ENCODE peak calls at places on chromosome 14, in six cellular contexts. B is gastrocnemius medialis, V is aorta, N is IMR-90, F is GM23248, J is psoas muscle. L is an unnamed sample.

GRCh38 chr14:51554953-51555352 is 96.8 kb upstream of the FRMD6 start:
- DNase-seq in V (no peak), F (peak; percentile 73), J (no peak), N (peak; percentile 72), B (no peak), L (no peak)

GRCh38 chr14:32724864-32725550 is 213.7 kb upstream of the NPAS3 start:
- DNase-seq in J (no peak), V (no peak), N (peak; percentile 28), F (peak; percentile 81), B (no peak), L (no peak)

GRCh38 chr14:38419579-38419978 is 163.7 kb upstream of the CLEC14A start:
- DNase-seq in J (no peak), N (no peak), B (no peak), F (no peak), V (no peak), L (no peak)

GRCh38 chr14:101035466-101036225 is 132.1 kb upstream of the RTL1 start:
- DNase-seq in V (no peak), J (no peak), F (no peak), B (no peak), N (no peak), L (peak; percentile 1)

GRCh38 chr14:94050231-94050880 is 24.2 kb downstream of the OTUB2 start:
- DNase-seq in J (peak; percentile 47), V (no peak), N (no peak), B (no peak), F (no peak), L (peak; percentile 81)

GRCh38 chr14:96762650-96763049 is 34.5 kb upstream of the VRK1 start:
- DNase-seq in N (peak; percentile 58), J (no peak), F (peak; percentile 65), B (no peak), V (no peak), L (no peak)

GRCh38 chr14:100246809-100247428 is 8.0 kb downstream of the YY1 start:
- DNase-seq in N (peak; percentile 47), J (no peak), V (no peak), F (peak; percentile 61), B (no peak), L (no peak)

GRCh38 chr14:97412933-97413574 is 615.9 kb downstream of the VRK1 start:
- DNase-seq in N (no peak), B (no peak), F (no peak), V (no peak), J (no peak), L (no peak)

GRCh38 chr14:93085916-93086315 is 29.8 kb downstream of the ITPK1 start:
- DNase-seq in F (peak; percentile 11), N (no peak), V (no peak), B (no peak), J (no peak), L (no peak)

GRCh38 chr14:21496453-21496852 is 14.7 kb downstream of the METTL3 start:
- DNase-seq in J (no peak), N (peak; percentile 80), B (peak; percentile 21), F (no peak), V (no peak), L (no peak)

GRCh38 chr14:79916281-79916680 is 295.0 kb downstream of the DIO2 start:
- DNase-seq in V (no peak), B (no peak), F (no peak), J (no peak), N (no peak), L (no peak)

GRCh38 chr14:82180057-82180620 is 646.5 kb upstream of the SEL1L start:
- DNase-seq in N (no peak), J (no peak), B (no peak), F (no peak), V (no peak), L (no peak)

GRCh38 chr14:73723799-73724621 is 9.8 kb upstream of the PNMA1 start:
- DNase-seq in B (peak; percentile 89), N (peak; percentile 97), V (peak; percentile 88), F (peak; percentile 98), J (peak; percentile 89), L (peak; percentile 70)

GRCh38 chr14:99552572-99553216 is 51.3 kb downstream of the CCDC85C start:
- DNase-seq in F (no peak), N (no peak), B (no peak), V (no peak), J (no peak), L (peak; percentile 44)

GRCh38 chr14:57725399-57726077 is 140.4 kb downstream of the SLC35F4 start:
- DNase-seq in N (no peak), V (no peak), F (peak; percentile 79), B (no peak), J (no peak), L (no peak)

GRCh38 chr14:72614891-72615410 is 278.9 kb downstream of the DPF3 start:
- DNase-seq in F (no peak), J (no peak), V (no peak), N (no peak), B (no peak), L (no peak)

GRCh38 chr14:56129941-56130340 is 11.7 kb downstream of the PELI2 start:
- DNase-seq in N (no peak), J (peak; percentile 18), F (peak; percentile 22), V (no peak), B (no peak), L (peak; percentile 34)

GRCh38 chr14:79831198-79831890 is 380.0 kb downstream of the DIO2 start:
- DNase-seq in J (no peak), F (peak; percentile 41), V (no peak), B (no peak), N (peak; percentile 86), L (no peak)

GRCh38 chr14:20489093-20489994 is 16.0 kb upstream of the RNASE10 start:
- DNase-seq in B (no peak), J (no peak), N (peak; percentile 28), V (no peak), F (peak; percentile 47), L (no peak)

GRCh38 chr14:51310453-51311074 is 70.5 kb downstream of the TMX1 start:
- DNase-seq in B (peak; percentile 8), N (peak; percentile 77), F (peak; percentile 80), J (no peak), V (no peak), L (no peak)

GRCh38 chr14:92687681-92688433 is 60.6 kb downstream of the LGMN start:
- DNase-seq in B (no peak), V (peak; percentile 59), N (no peak), F (no peak), J (peak; percentile 43), L (no peak)

GRCh38 chr14:21024668-21025373 is at the start of gene NDRG2:
- DNase-seq in J (peak; percentile 87), B (peak; percentile 82), V (peak; percentile 83), N (no peak), F (peak; percentile 37), L (peak; percentile 89)

GRCh38 chr14:104888489-104889373 is 23.7 kb downstream of the CEP170B start:
- DNase-seq in N (no peak), F (no peak), J (peak; percentile 10), V (peak; percentile 33), B (no peak), L (peak; percentile 9)

GRCh38 chr14:28762949-28763313 is 3.7 kb upstream of the FOXG1 start:
- DNase-seq in J (no peak), N (no peak), V (no peak), B (no peak), F (no peak), L (no peak)

GRCh38 chr14:28765169-28765906 is 1.2 kb upstream of the FOXG1 start:
- DNase-seq in J (no peak), B (no peak), V (no peak), N (no peak), F (peak; percentile 39), L (no peak)

GRCh38 chr14:28765907-28766504 is 581 bp upstream of the FOXG1 start:
- DNase-seq in V (no peak), N (no peak), J (no peak), B (no peak), F (peak; percentile 29), L (no peak)

GRCh38 chr14:28762290-28762948 is 4.2 kb upstream of the FOXG1 start:
- DNase-seq in B (no peak), J (no peak), F (no peak), V (no peak), N (no peak), L (no peak)

GRCh38 chr14:28763914-28764848 is 2.4 kb upstream of the FOXG1 start:
- DNase-seq in J (no peak), N (no peak), B (no peak), V (no peak), F (no peak), L (no peak)
- H3K4me3 ChIP-seq in J (no peak overlapping the region), N (no peak overlapping the region), B (no peak overlapping the region), V (no peak overlapping the region), F (no peak overlapping the region), L (no peak overlapping the region)

GRCh38 chr14:102511538-102511937 is 2.0 kb upstream of the ANKRD9 start:
- DNase-seq in V (no peak), J (no peak), F (no peak), N (no peak), B (no peak), L (no peak)

GRCh38 chr14:102512713-102513373 is 3.3 kb upstream of the ANKRD9 start:
- DNase-seq in F (no peak), J (no peak), V (no peak), N (no peak), B (no peak), L (no peak)

GRCh38 chr14:102508774-102509743 is 517 bp downstream of the ANKRD9 start:
- DNase-seq in V (peak; percentile 75), B (peak; percentile 66), J (peak; percentile 79), F (peak; percentile 82), N (peak; percentile 41), L (peak; percentile 75)

GRCh38 chr14:102509744-102510615 is at the start of gene ANKRD9:
- DNase-seq in F (peak; percentile 97), B (peak; percentile 93), V (peak; percentile 97), J (peak; percentile 98), N (peak; percentile 89), L (peak; percentile 97)

DNA sequence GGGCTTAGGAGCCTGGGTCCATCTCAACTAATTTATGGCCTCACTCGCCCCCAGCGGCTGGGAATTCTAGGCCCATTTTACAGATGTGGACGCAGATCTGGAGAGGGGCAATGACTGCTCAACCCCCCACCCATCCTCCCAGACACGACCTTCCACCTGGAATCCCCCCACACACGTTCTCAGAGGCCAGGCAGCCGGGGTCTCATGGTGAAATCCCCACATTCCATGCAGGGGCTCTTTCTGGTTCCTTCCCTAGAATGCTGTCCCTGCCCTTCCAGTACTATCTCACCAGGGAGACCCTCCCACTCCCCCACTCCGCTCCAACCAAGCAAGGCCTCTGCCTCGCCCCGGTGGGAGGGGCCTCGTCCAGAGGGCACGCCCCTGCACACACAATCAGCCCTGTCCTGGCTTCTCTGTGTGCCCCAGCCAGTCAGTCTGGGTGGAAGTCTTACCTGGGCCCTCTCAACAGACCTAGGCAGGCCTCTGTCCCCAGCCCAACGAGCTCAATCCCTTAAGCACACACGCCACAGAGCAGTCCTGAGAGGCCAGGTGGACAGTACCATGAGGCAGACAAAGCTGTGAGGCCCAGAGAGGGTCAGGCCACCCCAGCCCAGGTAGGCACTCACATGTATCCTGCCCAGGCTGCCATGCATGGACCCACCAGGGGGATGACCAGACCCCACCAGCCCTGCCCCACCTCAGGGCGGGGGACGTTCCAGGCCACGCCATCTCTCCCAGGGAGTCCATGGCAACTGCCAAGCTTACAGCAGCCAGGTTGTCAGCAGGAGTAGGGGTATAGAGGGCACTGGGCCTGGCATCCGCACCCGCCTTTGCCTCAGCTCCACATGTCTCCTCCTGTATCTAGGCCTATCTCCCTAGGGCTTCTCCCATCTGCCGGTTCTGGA is 1.3 kb upstream of the ANKRD9 start:
- DNase-seq in N (no peak), F (no peak), J (no peak), V (no peak), B (no peak), L (peak; percentile 55)
- H3K4me3 ChIP-seq in N (no peak overlapping the region), F (peak overlapping the region; percentile 72), J (peak overlapping the region; percentile 84), V (no peak overlapping the region), B (peak overlapping the region; percentile 68), L (peak overlapping the region; percentile 73)

GRCh38 chr14:76810525-76810924 is 2.2 kb downstream of the ANGEL1 start:
- DNase-seq in F (no peak), J (no peak), B (no peak), N (no peak), V (no peak), L (no peak)
- H3K4me3 ChIP-seq in F (peak overlapping the region; percentile 69), J (peak overlapping the region; percentile 97), B (peak overlapping the region; percentile 71), N (no peak overlapping the region), V (peak overlapping the region; percentile 9), L (peak overlapping the region; percentile 74)

GRCh38 chr14:90272523-90272922 is 16.2 kb downstream of the PSMC1 start:
- DNase-seq in J (no peak), V (no peak), N (no peak), B (no peak), F (no peak), L (no peak)
- H3K4me3 ChIP-seq in J (no peak overlapping the region), V (no peak overlapping the region), N (no peak overlapping the region), B (no peak overlapping the region), F (no peak overlapping the region), L (no peak overlapping the region)